ENCODE peak calls at places on chromosomes 2 and 18, in seven cellular contexts. Z, T, I, P, A, D and V are unnamed samples.

GRCh38 chr2:64063924-64064331 is 44.7 kb upstream of the VPS54 start:
- DNase-seq in P (peak; percentile 8), Z (peak; percentile 96), T (peak; percentile 82), D (no peak), A (no peak), I (no peak), V (no peak)

GRCh38 chr18:5622905-5623304 is 79.1 kb upstream of the EPB41L3 start:
- DNase-seq in P (no peak), D (no peak), A (no peak), Z (no peak), T (peak; percentile 74), I (no peak), V (no peak)

GRCh38 chr2:144078802-144079386 is 441.0 kb downstream of the ZEB2 start:
- DNase-seq in Z (no peak), I (no peak), A (no peak), T (no peak), P (no peak), D (no peak), V (no peak)

GRCh38 chr2:30716117-30716900 is 90.9 kb downstream of the CAPN13 start:
- DNase-seq in A (peak; percentile 71), Z (no peak), T (no peak), I (no peak), P (no peak), D (no peak), V (no peak)

GRCh38 chr18:79736846-79737245 is 57.2 kb downstream of the CTDP1 start:
- DNase-seq in T (no peak), P (no peak), A (no peak), I (no peak), D (no peak), Z (no peak), V (no peak)

GRCh38 chr2:63488118-63488713 is 100.1 kb downstream of the WDPCP start:
- DNase-seq in I (no peak), D (peak; percentile 11), P (peak; percentile 30), T (peak; percentile 46), A (no peak), Z (peak; percentile 67), V (no peak)

GRCh38 chr2:62149708-62150107 is 46.2 kb upstream of the B3GNT2 start:
- DNase-seq in A (no peak), I (no peak), P (peak; percentile 96), T (peak; percentile 96), D (no peak), Z (peak; percentile 95), V (no peak)

GRCh38 chr2:170320948-170321347 is 143.0 kb downstream of the MYO3B start:
- DNase-seq in A (no peak), D (no peak), I (no peak), Z (no peak), P (no peak), T (no peak), V (no peak)

GRCh38 chr2:149315461-149315860 is 14.9 kb upstream of the LYPD6 start:
- DNase-seq in D (no peak), Z (no peak), A (no peak), T (no peak), P (no peak), I (no peak), V (no peak)

GRCh38 chr18:39655341-39655740 is 2089.7 kb upstream of the CELF4 start:
- DNase-seq in A (no peak), D (no peak), T (no peak), I (no peak), P (no peak), Z (peak; percentile 30), V (no peak)

GRCh38 chr2:183579686-183580085 is 455.4 kb downstream of the NUP35 start:
- DNase-seq in D (no peak), A (no peak), Z (peak; percentile 14), T (no peak), I (no peak), P (no peak), V (no peak)

GRCh38 chr2:118123561-118124232 is 35.4 kb downstream of the INSIG2 start:
- DNase-seq in P (peak; percentile 96), T (peak; percentile 52), I (no peak), Z (peak; percentile 76), A (no peak), D (no peak), V (no peak)

GRCh38 chr2:100279586-100280534 is 42.4 kb downstream of the LONRF2 start:
- DNase-seq in I (no peak), A (peak; percentile 80), P (no peak), D (no peak), Z (no peak), T (no peak), V (no peak)

GRCh38 chr2:167331636-167332232 is 443.5 kb downstream of the XIRP2 start:
- DNase-seq in T (no peak), D (peak; percentile 50), Z (no peak), P (no peak), I (no peak), A (no peak), V (no peak)

GRCh38 chr2:142222715-142223114 is 91.9 kb upstream of the LRP1B start:
- DNase-seq in Z (no peak), D (no peak), P (no peak), I (no peak), A (no peak), T (no peak), V (no peak)

GRCh38 chr2:231429152-231429551 is 33.6 kb downstream of the B3GNT7 start:
- DNase-seq in P (no peak), I (no peak), D (no peak), T (no peak), Z (no peak), A (no peak), V (no peak)

GRCh38 chr18:76709659-76710645 is 112.4 kb upstream of the ZNF236 start:
- DNase-seq in T (peak; percentile 65), Z (peak; percentile 79), A (peak; percentile 89), I (peak; percentile 48), P (peak; percentile 37), D (peak; percentile 65), V (peak; percentile 43)

GRCh38 chr2:84946204-84947009 is 24.6 kb upstream of the KCMF1 start:
- DNase-seq in P (peak; percentile 88), T (peak; percentile 91), D (no peak), I (peak; percentile 70), Z (peak; percentile 67), A (no peak), V (no peak)

GRCh38 chr2:100954044-100954420 is 48.1 kb upstream of the RPL31 start:
- DNase-seq in D (no peak), I (no peak), P (no peak), Z (no peak), A (no peak), T (no peak), V (no peak)

GRCh38 chr2:197700960-197701359 is 4.2 kb upstream of the MARS2 start:
- DNase-seq in P (no peak), D (no peak), Z (no peak), T (no peak), A (no peak), I (no peak), V (no peak)

GRCh38 chr2:107322406-107322805 is 436.4 kb upstream of the ST6GAL2 start:
- DNase-seq in I (no peak), T (no peak), Z (no peak), D (no peak), A (no peak), P (no peak), V (no peak)

GRCh38 chr2:103161456-103162289 is 399.8 kb downstream of the TMEM182 start:
- DNase-seq in T (peak; percentile 30), Z (peak; percentile 63), A (no peak), P (peak; percentile 37), I (no peak), D (peak; percentile 40), V (no peak)

DNA sequence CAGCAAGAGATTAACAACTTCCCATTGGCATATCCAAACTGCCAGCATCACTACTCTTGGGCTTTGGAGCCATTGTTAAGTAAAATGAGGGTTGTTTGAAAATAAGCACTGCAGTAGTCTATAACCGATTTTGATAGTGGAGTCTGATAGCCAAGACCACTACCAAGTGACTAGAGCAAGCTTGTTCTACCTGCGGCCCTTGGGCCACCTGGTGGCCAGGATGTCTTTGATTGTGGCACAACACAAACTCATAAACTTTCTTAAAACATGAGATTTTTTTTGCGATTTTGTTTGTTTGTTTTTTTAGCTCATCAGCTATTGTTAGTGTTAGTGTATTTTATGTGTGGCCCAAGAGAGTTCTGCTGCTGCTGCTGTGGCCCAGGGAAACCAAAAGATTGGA is 11.0 kb downstream of the UBE2E3 start:
- DNase-seq in D (no peak), A (no peak), I (no peak), P (no peak), Z (no peak), T (no peak), V (no peak)
- TF ChIP-seq CTCF in D (peak; percentile 45), A (no peak), I (no peak), P (peak; percentile 23), Z (no peak), T (no peak), V (peak; percentile 28)

DNA sequence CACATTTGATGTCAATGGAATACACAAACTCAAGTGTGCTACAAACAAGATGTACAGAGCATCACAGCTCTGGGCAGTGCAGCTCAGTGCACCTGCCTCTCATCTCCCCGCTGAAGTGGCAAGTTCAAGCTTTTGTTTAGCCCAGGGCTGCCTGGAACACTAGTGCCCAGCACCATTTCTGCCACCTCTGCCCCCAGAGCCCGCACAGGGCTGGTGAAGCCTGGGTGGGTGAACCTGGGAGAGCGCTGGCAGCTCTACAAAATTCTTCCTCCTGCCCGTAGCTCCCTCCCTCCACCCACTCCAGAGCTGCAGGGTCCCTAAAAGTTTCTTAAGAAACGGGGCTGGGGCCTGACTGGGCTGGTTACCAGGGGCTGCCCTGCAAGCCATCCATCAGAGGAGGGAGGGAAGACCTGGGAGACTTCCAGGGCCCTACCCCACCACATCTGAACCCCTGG is 1.5 kb downstream of the HES6 start:
- DNase-seq in I (no peak), P (no peak), T (no peak), D (no peak), A (no peak), Z (no peak), V (no peak)
- TF ChIP-seq CTCF in I (no peak), P (no peak), T (no peak), D (no peak), A (no peak), Z (no peak), V (no peak)

GRCh38 chr2:211216221-211216620 is 659.8 kb downstream of the CPS1 start:
- DNase-seq in T (no peak), P (no peak), D (no peak), I (no peak), A (no peak), Z (peak; percentile 32), V (no peak)
- TF ChIP-seq CTCF in T (no peak), P (peak; percentile 12), D (no peak), I (no peak), A (no peak), Z (peak; percentile 33), V (peak; percentile 44)

GRCh38 chr2:157903051-157903625 is 27.0 kb upstream of the ACVR1 start:
- DNase-seq in A (no peak), Z (no peak), I (no peak), P (no peak), D (no peak), T (no peak), V (no peak)

GRCh38 chr2:157899125-157899839 is 23.2 kb upstream of the ACVR1 start:
- DNase-seq in A (no peak), I (no peak), D (no peak), T (no peak), Z (no peak), P (no peak), V (no peak)

GRCh38 chr2:157900203-157900602 is 24.1 kb upstream of the ACVR1 start:
- DNase-seq in D (no peak), Z (no peak), P (no peak), A (no peak), T (no peak), I (no peak), V (no peak)

GRCh38 chr2:157900684-157901083 is 24.6 kb upstream of the ACVR1 start:
- DNase-seq in I (no peak), P (no peak), A (no peak), T (no peak), Z (no peak), D (no peak), V (no peak)

GRCh38 chr2:157901325-157901724 is 25.2 kb upstream of the ACVR1 start:
- DNase-seq in A (no peak), D (no peak), I (no peak), T (no peak), Z (no peak), P (no peak), V (no peak)
- TF ChIP-seq CTCF in A (no peak), D (no peak), I (peak; percentile 38), T (no peak), Z (peak; percentile 33), P (peak; percentile 58), V (peak; percentile 26)